ENCODE peak calls at places on chromosomes 13 and 19, in nine cellular contexts. One of them, this sample, is unnamed.
A peak's percentile ranks its signal among the peaks of the same experiment; 100 is the strongest.

GRCh38 chr13:20494656-20495055 is 31.0 kb downstream of the CRYL1 start:
- DNase-seq in neural progenitor cell: no peak
- DNase-seq in lower lobe of right lung: no peak
- DNase-seq in Peyer's patch: no peak
- DNase-seq in left lung: no peak
- DNase-seq in endodermal cell: no peak
- DNase-seq in neuronal stem cell: no peak
- DNase-seq in ascending aorta: no peak
- DNase-seq in colonic mucosa: no peak
- DNase-seq in this sample: no peak

GRCh38 chr19:49664171-49665070 is 1.2 kb downstream of the IRF3 start:
- DNase-seq in Peyer's patch: peak; percentile 97
- DNase-seq in neural progenitor cell: peak; percentile 93
- DNase-seq in neuronal stem cell: peak; percentile 83
- DNase-seq in left lung: peak; percentile 98
- DNase-seq in ascending aorta: peak; percentile 94
- DNase-seq in endodermal cell: peak; percentile 99
- DNase-seq in colonic mucosa: peak; percentile 97
- DNase-seq in lower lobe of right lung: peak; percentile 93
- DNase-seq in this sample: peak; percentile 93

GRCh38 chr13:77751513-77752456 is 54.3 kb downstream of the SLAIN1 start:
- DNase-seq in ascending aorta: no peak
- DNase-seq in neural progenitor cell: peak; percentile 62
- DNase-seq in Peyer's patch: peak; percentile 61
- DNase-seq in left lung: no peak
- DNase-seq in endodermal cell: peak; percentile 68
- DNase-seq in colonic mucosa: peak; percentile 25
- DNase-seq in neuronal stem cell: peak; percentile 42
- DNase-seq in lower lobe of right lung: peak; percentile 42
- DNase-seq in this sample: peak; percentile 11

GRCh38 chr13:29654807-29655547 is 59.5 kb upstream of the SLC7A1 start:
- DNase-seq in neuronal stem cell: no peak
- DNase-seq in Peyer's patch: no peak
- DNase-seq in endodermal cell: no peak
- DNase-seq in colonic mucosa: no peak
- DNase-seq in left lung: no peak
- DNase-seq in ascending aorta: no peak
- DNase-seq in lower lobe of right lung: no peak
- DNase-seq in neural progenitor cell: no peak
- DNase-seq in this sample: no peak

GRCh38 chr19:3204646-3205275 is 19.0 kb downstream of the NCLN start:
- DNase-seq in Peyer's patch: no peak
- DNase-seq in colonic mucosa: no peak
- DNase-seq in ascending aorta: no peak
- DNase-seq in endodermal cell: no peak
- DNase-seq in lower lobe of right lung: no peak
- DNase-seq in neural progenitor cell: no peak
- DNase-seq in neuronal stem cell: no peak
- DNase-seq in left lung: peak; percentile 62
- DNase-seq in this sample: no peak

GRCh38 chr13:102838273-102838672 is 7.6 kb upstream of the ERCC5 start:
- DNase-seq in endodermal cell: no peak
- DNase-seq in left lung: no peak
- DNase-seq in neuronal stem cell: no peak
- DNase-seq in neural progenitor cell: no peak
- DNase-seq in ascending aorta: no peak
- DNase-seq in lower lobe of right lung: no peak
- DNase-seq in colonic mucosa: no peak
- DNase-seq in Peyer's patch: no peak
- DNase-seq in this sample: no peak

GRCh38 chr13:109344552-109345157 is 441.7 kb downstream of the IRS2 start:
- DNase-seq in ascending aorta: no peak
- DNase-seq in neuronal stem cell: no peak
- DNase-seq in left lung: no peak
- DNase-seq in neural progenitor cell: no peak
- DNase-seq in endodermal cell: no peak
- DNase-seq in colonic mucosa: no peak
- DNase-seq in lower lobe of right lung: no peak
- DNase-seq in Peyer's patch: no peak
- DNase-seq in this sample: no peak

GRCh38 chr13:37960427-37960826 is 90.9 kb upstream of the TRPC4 start:
- DNase-seq in colonic mucosa: no peak
- DNase-seq in neural progenitor cell: no peak
- DNase-seq in endodermal cell: no peak
- DNase-seq in neuronal stem cell: no peak
- DNase-seq in lower lobe of right lung: no peak
- DNase-seq in Peyer's patch: no peak
- DNase-seq in left lung: no peak
- DNase-seq in ascending aorta: no peak
- DNase-seq in this sample: no peak

GRCh38 chr19:37551123-37551993 is 43.2 kb downstream of the ZNF571 start:
- DNase-seq in Peyer's patch: peak; percentile 55
- DNase-seq in neural progenitor cell: no peak
- DNase-seq in left lung: peak; percentile 82
- DNase-seq in endodermal cell: peak; percentile 50
- DNase-seq in lower lobe of right lung: no peak
- DNase-seq in colonic mucosa: peak; percentile 66
- DNase-seq in ascending aorta: no peak
- DNase-seq in neuronal stem cell: no peak
- DNase-seq in this sample: peak; percentile 35

GRCh38 chr19:47745010-47745901 is at the start of gene NOP53:
- DNase-seq in lower lobe of right lung: peak; percentile 95
- DNase-seq in left lung: peak; percentile 95
- DNase-seq in endodermal cell: peak; percentile 99
- DNase-seq in colonic mucosa: peak; percentile 98
- DNase-seq in Peyer's patch: peak; percentile 98
- DNase-seq in neural progenitor cell: peak; percentile 98
- DNase-seq in ascending aorta: peak; percentile 98
- DNase-seq in neuronal stem cell: peak; percentile 98
- DNase-seq in this sample: peak; percentile 98
- H3K4me1 ChIP-seq in lower lobe of right lung: peaks cover 42% of the 10 kb centered on the region
- H3K4me1 ChIP-seq in left lung: peaks cover 24% of the 10 kb centered on the region
- H3K4me1 ChIP-seq in endodermal cell: no peaks in the 10 kb centered on the region
- H3K4me1 ChIP-seq in colonic mucosa: peaks cover 7% of the 10 kb centered on the region
- H3K4me1 ChIP-seq in Peyer's patch: peaks cover 43% of the 10 kb centered on the region
- H3K4me1 ChIP-seq in neural progenitor cell: no peaks in the 10 kb centered on the region
- H3K4me1 ChIP-seq in ascending aorta: peaks cover 24% of the 10 kb centered on the region
- H3K4me1 ChIP-seq in neuronal stem cell: peaks cover 6% of the 10 kb centered on the region
- H3K4me1 ChIP-seq in this sample: peaks cover 48% of the 10 kb centered on the region

GRCh38 chr19:55391191-55391670 is 5.5 kb downstream of the RPL28 start:
- DNase-seq in Peyer's patch: no peak
- DNase-seq in left lung: no peak
- DNase-seq in lower lobe of right lung: no peak
- DNase-seq in ascending aorta: no peak
- DNase-seq in colonic mucosa: no peak
- DNase-seq in neuronal stem cell: no peak
- DNase-seq in neural progenitor cell: no peak
- DNase-seq in endodermal cell: no peak
- DNase-seq in this sample: no peak
- H3K4me1 ChIP-seq in Peyer's patch: peaks cover 33% of the 10 kb centered on the region
- H3K4me1 ChIP-seq in left lung: peaks cover 20% of the 10 kb centered on the region
- H3K4me1 ChIP-seq in lower lobe of right lung: peaks cover 35% of the 10 kb centered on the region
- H3K4me1 ChIP-seq in ascending aorta: peaks cover 26% of the 10 kb centered on the region
- H3K4me1 ChIP-seq in colonic mucosa: peaks cover 18% of the 10 kb centered on the region
- H3K4me1 ChIP-seq in neuronal stem cell: peaks cover 35% of the 10 kb centered on the region
- H3K4me1 ChIP-seq in neural progenitor cell: peaks cover 29% of the 10 kb centered on the region
- H3K4me1 ChIP-seq in endodermal cell: peaks cover 21% of the 10 kb centered on the region
- H3K4me1 ChIP-seq in this sample: peaks cover 39% of the 10 kb centered on the region

GRCh38 chr19:18426416-18426767 is 7.2 kb downstream of the SSBP4 start:
- DNase-seq in ascending aorta: no peak
- DNase-seq in colonic mucosa: no peak
- DNase-seq in left lung: peak; percentile 67
- DNase-seq in neural progenitor cell: no peak
- DNase-seq in endodermal cell: peak; percentile 47
- DNase-seq in neuronal stem cell: no peak
- DNase-seq in Peyer's patch: no peak
- DNase-seq in lower lobe of right lung: no peak
- DNase-seq in this sample: peak; percentile 46

GRCh38 chr19:18425515-18426415 is 6.6 kb downstream of the SSBP4 start:
- DNase-seq in lower lobe of right lung: no peak
- DNase-seq in ascending aorta: peak; percentile 90
- DNase-seq in colonic mucosa: no peak
- DNase-seq in Peyer's patch: peak; percentile 59
- DNase-seq in endodermal cell: peak; percentile 49
- DNase-seq in left lung: peak; percentile 70
- DNase-seq in neuronal stem cell: no peak
- DNase-seq in neural progenitor cell: no peak
- DNase-seq in this sample: no peak

GRCh38 chr19:18423258-18424020 is 4.2 kb downstream of the SSBP4 start:
- DNase-seq in Peyer's patch: no peak
- DNase-seq in neuronal stem cell: no peak
- DNase-seq in neural progenitor cell: no peak
- DNase-seq in ascending aorta: no peak
- DNase-seq in endodermal cell: no peak
- DNase-seq in left lung: peak; percentile 52
- DNase-seq in colonic mucosa: no peak
- DNase-seq in lower lobe of right lung: peak; percentile 41
- DNase-seq in this sample: no peak

GRCh38 chr19:18424122-18424889 is 5.1 kb downstream of the SSBP4 start:
- DNase-seq in Peyer's patch: no peak
- DNase-seq in ascending aorta: no peak
- DNase-seq in endodermal cell: peak; percentile 47
- DNase-seq in colonic mucosa: no peak
- DNase-seq in neural progenitor cell: peak; percentile 56
- DNase-seq in lower lobe of right lung: no peak
- DNase-seq in left lung: peak; percentile 54
- DNase-seq in neuronal stem cell: no peak
- DNase-seq in this sample: no peak

DNA sequence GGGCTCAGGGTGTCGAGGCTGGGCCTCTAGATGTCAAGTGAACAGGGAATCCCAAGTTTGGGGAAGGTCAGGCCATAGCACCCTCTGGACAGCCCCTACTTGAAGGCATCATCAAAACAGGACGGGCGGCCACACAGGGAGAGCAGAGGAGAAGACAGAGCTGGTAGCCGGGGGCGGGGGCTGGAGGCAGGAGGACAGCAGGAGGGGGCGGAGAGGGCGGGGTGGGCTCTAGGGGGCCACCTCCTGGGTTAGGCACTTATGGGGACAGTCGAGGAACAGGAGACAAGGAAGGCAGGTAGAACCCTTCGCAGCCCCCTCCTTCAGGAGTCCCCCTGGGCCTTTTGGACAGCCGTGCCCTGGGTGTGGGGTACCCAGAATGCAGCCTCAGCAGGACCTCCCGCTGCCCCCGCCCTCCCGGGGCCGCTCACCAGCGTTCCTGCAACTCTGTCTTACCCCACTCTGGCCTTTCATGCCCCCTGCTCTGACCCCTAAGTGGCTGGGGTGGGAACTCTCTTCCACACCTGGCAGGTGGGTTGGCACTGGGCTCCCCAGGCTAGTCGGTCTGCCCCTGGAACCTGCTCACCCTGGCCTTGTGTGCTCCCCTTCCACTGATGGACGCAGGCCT is 5.8 kb downstream of the SSBP4 start:
- DNase-seq in colonic mucosa: no peak
- DNase-seq in neural progenitor cell: no peak
- DNase-seq in endodermal cell: peak; percentile 45
- DNase-seq in Peyer's patch: no peak
- DNase-seq in left lung: peak; percentile 74
- DNase-seq in lower lobe of right lung: no peak
- DNase-seq in neuronal stem cell: no peak
- DNase-seq in ascending aorta: no peak
- DNase-seq in this sample: peak; percentile 46
- H3K4me1 ChIP-seq in colonic mucosa: peaks cover 17% of the 10 kb centered on the region
- H3K4me1 ChIP-seq in neural progenitor cell: peaks cover 32% of the 10 kb centered on the region
- H3K4me1 ChIP-seq in endodermal cell: no peaks in the 10 kb centered on the region
- H3K4me1 ChIP-seq in Peyer's patch: peaks cover 85% of the 10 kb centered on the region
- H3K4me1 ChIP-seq in left lung: peaks cover 14% of the 10 kb centered on the region
- H3K4me1 ChIP-seq in lower lobe of right lung: peaks cover 67% of the 10 kb centered on the region
- H3K4me1 ChIP-seq in neuronal stem cell: peaks cover 32% of the 10 kb centered on the region
- H3K4me1 ChIP-seq in ascending aorta: peaks cover 38% of the 10 kb centered on the region
- H3K4me1 ChIP-seq in this sample: peaks cover 60% of the 10 kb centered on the region

GRCh38 chr19:6235031-6235951 is 44.5 kb downstream of the MLLT1 start:
- DNase-seq in Peyer's patch: no peak
- DNase-seq in endodermal cell: no peak
- DNase-seq in neuronal stem cell: no peak
- DNase-seq in left lung: peak; percentile 53
- DNase-seq in ascending aorta: no peak
- DNase-seq in lower lobe of right lung: no peak
- DNase-seq in colonic mucosa: no peak
- DNase-seq in neural progenitor cell: no peak
- DNase-seq in this sample: no peak

GRCh38 chr19:6238256-6238642 is 41.5 kb downstream of the MLLT1 start:
- DNase-seq in left lung: no peak
- DNase-seq in ascending aorta: no peak
- DNase-seq in neural progenitor cell: no peak
- DNase-seq in neuronal stem cell: no peak
- DNase-seq in colonic mucosa: no peak
- DNase-seq in lower lobe of right lung: no peak
- DNase-seq in endodermal cell: no peak
- DNase-seq in Peyer's patch: no peak
- DNase-seq in this sample: no peak

GRCh38 chr19:6234527-6234926 is 45.2 kb downstream of the MLLT1 start:
- DNase-seq in colonic mucosa: no peak
- DNase-seq in endodermal cell: no peak
- DNase-seq in ascending aorta: no peak
- DNase-seq in left lung: no peak
- DNase-seq in neural progenitor cell: no peak
- DNase-seq in Peyer's patch: no peak
- DNase-seq in neuronal stem cell: no peak
- DNase-seq in lower lobe of right lung: no peak
- DNase-seq in this sample: no peak

GRCh38 chr19:6238643-6239281 is 41.0 kb downstream of the MLLT1 start:
- DNase-seq in neuronal stem cell: no peak
- DNase-seq in colonic mucosa: no peak
- DNase-seq in Peyer's patch: no peak
- DNase-seq in neural progenitor cell: no peak
- DNase-seq in endodermal cell: no peak
- DNase-seq in left lung: peak; percentile 70
- DNase-seq in lower lobe of right lung: peak; percentile 50
- DNase-seq in ascending aorta: no peak
- DNase-seq in this sample: no peak

DNA sequence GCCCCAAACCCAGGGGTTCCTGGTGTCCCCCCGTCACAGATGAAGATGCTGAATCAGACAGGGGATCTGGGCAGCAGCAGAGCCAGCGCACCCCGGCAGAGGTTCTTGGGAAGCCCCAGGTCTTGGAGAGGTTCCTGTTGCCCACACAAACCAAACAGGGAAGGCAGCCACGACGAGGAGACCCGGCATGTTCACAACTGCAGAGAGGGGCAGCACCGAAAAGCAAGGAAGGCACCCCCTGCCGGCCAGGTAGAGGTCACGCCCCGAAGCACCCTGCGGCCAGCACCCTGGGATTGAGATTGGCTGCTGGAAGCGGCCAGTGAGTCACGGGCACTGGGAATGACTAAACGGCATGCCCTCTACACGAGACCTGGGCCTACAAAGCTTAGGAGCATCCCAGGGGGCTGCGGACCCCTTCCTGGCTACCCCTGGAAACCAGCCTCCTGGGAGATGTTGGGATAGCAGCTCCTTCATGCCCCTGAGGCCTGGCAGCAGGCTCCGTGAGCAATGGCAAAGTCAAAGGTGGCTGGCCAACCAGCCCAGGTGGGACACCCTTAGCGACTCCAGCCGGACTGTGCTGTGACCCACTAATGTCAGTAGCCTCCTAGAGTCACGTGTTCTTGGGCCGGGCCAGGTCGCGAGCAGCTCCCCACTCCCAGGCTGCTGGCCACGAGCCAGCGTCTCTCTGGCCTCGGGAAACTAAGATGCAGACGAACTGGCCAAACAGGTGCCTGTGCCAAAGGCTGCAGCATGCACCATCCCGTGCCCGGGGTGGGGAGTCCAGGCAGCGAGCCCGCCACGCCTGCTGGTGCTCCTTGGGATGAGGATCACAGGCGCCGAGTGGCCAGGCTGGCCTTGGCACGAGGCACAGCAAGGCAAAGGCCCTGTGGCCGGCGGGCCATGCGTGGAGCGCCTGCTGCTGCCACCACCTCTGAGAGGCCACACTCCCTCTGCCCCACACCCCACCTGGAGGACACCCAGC is 43.2 kb downstream of the MLLT1 start:
- DNase-seq in neural progenitor cell: no peak
- DNase-seq in lower lobe of right lung: peak; percentile 93
- DNase-seq in left lung: peak; percentile 90
- DNase-seq in neuronal stem cell: no peak
- DNase-seq in ascending aorta: no peak
- DNase-seq in colonic mucosa: peak; percentile 64
- DNase-seq in endodermal cell: no peak
- DNase-seq in Peyer's patch: no peak
- DNase-seq in this sample: no peak
- H3K4me1 ChIP-seq in neural progenitor cell: peaks cover 14% of the 10 kb centered on the region
- H3K4me1 ChIP-seq in lower lobe of right lung: peaks cover 93% of the 10 kb centered on the region
- H3K4me1 ChIP-seq in left lung: peaks cover 50% of the 10 kb centered on the region
- H3K4me1 ChIP-seq in neuronal stem cell: peaks cover 25% of the 10 kb centered on the region
- H3K4me1 ChIP-seq in ascending aorta: peaks cover 48% of the 10 kb centered on the region
- H3K4me1 ChIP-seq in colonic mucosa: no peaks in the 10 kb centered on the region
- H3K4me1 ChIP-seq in endodermal cell: peaks cover 5% of the 10 kb centered on the region
- H3K4me1 ChIP-seq in Peyer's patch: peaks cover 39% of the 10 kb centered on the region
- H3K4me1 ChIP-seq in this sample: peaks cover 7% of the 10 kb centered on the region